ENCODE peak calls at places on chromosomes 1 and 21, in six cellular contexts. U is left colon, H is ACHN, S is NCI-H510A, T is cerebellum, W is T-helper 1 cell. A is an unnamed sample.
A peak's percentile ranks its signal among the peaks of the same experiment; 100 is the strongest.

GRCh38 chr1:205317311-205317917 is 4.1 kb downstream of the NUAK2 start:
- DNase-seq in U (peak; percentile 95), H (peak; percentile 87), S (peak; percentile 92), T (peak; percentile 89), W (no peak), A (peak; percentile 96)

GRCh38 chr1:77975907-77976306 is 3.0 kb downstream of the FUBP1 start:
- DNase-seq in U (no peak), H (no peak), S (no peak), T (no peak), W (no peak), A (no peak)

GRCh38 chr1:7508052-7508745 is 262.9 kb upstream of the VAMP3 start:
- DNase-seq in U (no peak), H (no peak), S (no peak), T (no peak), W (no peak), A (no peak)

GRCh38 chr21:44038063-44038462 is 26.0 kb downstream of the TRAPPC10 start:
- DNase-seq in U (no peak), H (no peak), S (no peak), T (no peak), W (no peak), A (no peak)

GRCh38 chr1:44592208-44593145 is 81.8 kb downstream of the TMEM53 start:
- DNase-seq in U (no peak), H (no peak), S (no peak), T (no peak), W (no peak), A (no peak)

GRCh38 chr1:193104496-193104905 is 713 bp downstream of the GLRX2 start:
- DNase-seq in U (peak; percentile 63), H (peak; percentile 72), S (no peak), T (peak; percentile 48), W (no peak), A (peak; percentile 20)

GRCh38 chr1:47216278-47217059 is 15.6 kb downstream of the TAL1 start:
- DNase-seq in U (no peak), H (no peak), S (no peak), T (no peak), W (no peak), A (no peak)

GRCh38 chr1:17046043-17046657 is 7.7 kb downstream of the SDHB start:
- DNase-seq in U (no peak), H (peak; percentile 59), S (peak; percentile 57), T (peak; percentile 74), W (no peak), A (no peak)

GRCh38 chr1:39788758-39789570 is at the start of gene BMP8B:
- DNase-seq in U (peak; percentile 80), H (peak; percentile 66), S (peak; percentile 100), T (no peak), W (peak; percentile 43), A (peak; percentile 83)

GRCh38 chr21:45414396-45415187 is 9.6 kb downstream of the COL18A1 start:
- DNase-seq in U (no peak), H (no peak), S (no peak), T (no peak), W (no peak), A (no peak)

GRCh38 chr1:153397056-153397923 is 6.4 kb upstream of the S100A8 start:
- DNase-seq in U (no peak), H (no peak), S (no peak), T (no peak), W (no peak), A (no peak)

GRCh38 chr1:163692266-163692665 is 370.5 kb downstream of the NUF2 start:
- DNase-seq in U (no peak), H (no peak), S (no peak), T (no peak), W (no peak), A (no peak)

GRCh38 chr1:63643926-63644325 is 50.7 kb downstream of the PGM1 start:
- DNase-seq in U (peak; percentile 17), H (no peak), S (peak; percentile 33), T (peak; percentile 51), W (no peak), A (peak; percentile 65)

GRCh38 chr1:204828352-204828850 is 42.3 kb upstream of the NFASC start:
- DNase-seq in U (peak; percentile 69), H (peak; percentile 51), S (peak; percentile 77), T (peak; percentile 95), W (no peak), A (peak; percentile 55)

GRCh38 chr1:101236546-101237228 is at the start of gene S1PR1:
- DNase-seq in U (peak; percentile 51), H (peak; percentile 82), S (peak; percentile 15), T (peak; percentile 26), W (peak; percentile 53), A (peak; percentile 18)

GRCh38 chr21:16193758-16194606 is 464.2 kb downstream of the USP25 start:
- DNase-seq in U (peak; percentile 15), H (peak; percentile 1), S (no peak), T (no peak), W (no peak), A (peak; percentile 33)

GRCh38 chr1:153536618-153537375 is 1.0 kb upstream of the S100A6 start:
- DNase-seq in U (peak; percentile 82), H (no peak), S (peak; percentile 55), T (peak; percentile 17), W (no peak), A (no peak)

GRCh38 chr1:145872421-145872891 is 13.2 kb downstream of the ANKRD35 start:
- DNase-seq in U (no peak), H (no peak), S (no peak), T (no peak), W (no peak), A (peak; percentile 42)

GRCh38 chr1:231940116-231940515 is 313.5 kb downstream of the DISC1 start:
- DNase-seq in U (no peak), H (no peak), S (peak; percentile 63), T (peak; percentile 81), W (no peak), A (no peak)

GRCh38 chr21:45612096-45613019 is 31.2 kb upstream of the PCBP3 start:
- DNase-seq in U (peak; percentile 25), H (peak; percentile 48), S (no peak), T (peak; percentile 82), W (no peak), A (no peak)

GRCh38 chr21:15522148-15522547 is 207.6 kb upstream of the USP25 start:
- DNase-seq in U (no peak), H (no peak), S (no peak), T (no peak), W (no peak), A (no peak)

GRCh38 chr1:159678924-159679323 is 35.5 kb downstream of the CRP start:
- DNase-seq in U (no peak), H (no peak), S (no peak), T (no peak), W (no peak), A (no peak)

GRCh38 chr21:17454315-17455027 is 58.4 kb upstream of the CXADR start:
- DNase-seq in U (no peak), H (peak; percentile 73), S (peak; percentile 43), T (no peak), W (no peak), A (peak; percentile 76)

GRCh38 chr1:112172294-112172882 is 182.9 kb upstream of the KCND3 start:
- DNase-seq in U (peak; percentile 26), H (peak; percentile 55), S (no peak), T (no peak), W (no peak), A (peak; percentile 64)

GRCh38 chr1:27366113-27366410 is 699 bp downstream of the MAP3K6 start:
- DNase-seq in U (peak; percentile 89), H (peak; percentile 71), S (peak; percentile 65), T (peak; percentile 67), W (peak; percentile 56), A (peak; percentile 77)

GRCh38 chr1:62900566-62900965 is 116.6 kb downstream of the ATG4C start:
- DNase-seq in U (no peak), H (no peak), S (no peak), T (no peak), W (no peak), A (no peak)

GRCh38 chr1:219810451-219810850 is 117.9 kb downstream of the SLC30A10 start:
- DNase-seq in U (no peak), H (no peak), S (no peak), T (no peak), W (no peak), A (no peak)

GRCh38 chr1:183652547-183653467 is at the start of gene APOBEC4:
- DNase-seq in U (peak; percentile 11), H (no peak), S (peak; percentile 39), T (peak; percentile 20), W (no peak), A (no peak)

GRCh38 chr1:246632584-246633168 is 66.4 kb downstream of the CNST start:
- DNase-seq in U (no peak), H (peak; percentile 29), S (no peak), T (no peak), W (no peak), A (no peak)

GRCh38 chr21:41449613-41450012 is 23.6 kb downstream of the MX1 start:
- DNase-seq in U (no peak), H (no peak), S (no peak), T (no peak), W (no peak), A (no peak)

GRCh38 chr1:983736-984475 is 2.0 kb upstream of the PERM1 start:
- DNase-seq in U (peak; percentile 61), H (no peak), S (no peak), T (peak; percentile 59), W (peak; percentile 50), A (peak; percentile 50)

GRCh38 chr1:154696001-154696400 is 88.0 kb upstream of the ADAR start:
- DNase-seq in U (no peak), H (peak; percentile 6), S (no peak), T (no peak), W (no peak), A (no peak)

GRCh38 chr1:29323636-29324035 is 87.3 kb downstream of the PTPRU start:
- DNase-seq in U (no peak), H (no peak), S (no peak), T (peak; percentile 20), W (no peak), A (no peak)

GRCh38 chr1:89607888-89608626 is 24.9 kb upstream of the LRRC8C start:
- DNase-seq in U (no peak), H (no peak), S (no peak), T (no peak), W (peak; percentile 62), A (no peak)

GRCh38 chr1:82086739-82087138 is 286.0 kb downstream of the ADGRL2 start:
- DNase-seq in U (no peak), H (no peak), S (no peak), T (no peak), W (no peak), A (no peak)

A was measured in body of pancreas.